ENCODE peak calls at places on chromosomes 4 and X, in ten cellular contexts. G is upper lobe of left lung; F is astrocyte of the hippocampus; K is iPS-NIHi11; O is neuronal stem cell; Q is NCI-H1105; S is activated CD4-positive, alpha-beta T cell treated with anti-CD3 and anti-CD28 coated beads, Interleukin-2, amount 10 ng/mL, durations not matched to agents 7 days and 5 days; P is substantia nigra; L is RCC 7860; M is NCI-H2171 treated with DMSO at 0.1 percent for 48 hours. I is an unnamed sample.

GRCh38 chr4:2395038-2395437 is 23.4 kb downstream of the ZFYVE28 start:
- DNase-seq in O (no peak), P (no peak), G (no peak), M (no peak), F (peak), K (no peak), S (no peak), L (no peak), Q (no peak), I (no peak)

GRCh38 chr4:94504545-94504944 is 52.8 kb downstream of the PDLIM5 start:
- DNase-seq in O (no peak), F (peak), P (no peak), G (no peak), Q (no peak), L (no peak), M (no peak), K (no peak), S (no peak), I (no peak)

GRCh38 chr4:159206427-159206871 is 103.6 kb downstream of the RAPGEF2 start:
- DNase-seq in Q (no peak), S (peak), M (no peak), P (no peak), K (no peak), F (peak), O (no peak), G (no peak), L (no peak), I (no peak)

GRCh38 chrX:107199491-107199890 is 6.7 kb downstream of the NUP62CL start:
- DNase-seq in M (no peak), L (peak), Q (no peak), S (no peak), F (no peak), O (no peak), G (no peak), K (no peak), P (no peak), I (no peak)

GRCh38 chr4:152719291-152719690 is 39.5 kb upstream of the TMEM154 start:
- DNase-seq in P (no peak), K (no peak), Q (no peak), F (no peak), S (no peak), L (no peak), O (no peak), G (no peak), M (no peak), I (no peak)

GRCh38 chr4:338759-339097 is 1.1 kb downstream of the ZNF141 start:
- DNase-seq in F (peak), Q (no peak), L (no peak), O (no peak), P (no peak), K (no peak), M (no peak), S (no peak), G (no peak), I (no peak)

GRCh38 chrX:1686642-1687041 is 71.8 kb downstream of the ASMT start:
- DNase-seq in Q (no peak), L (peak), O (no peak), K (no peak), F (peak), G (no peak), M (no peak), P (no peak), S (no peak), I (no peak)

GRCh38 chr4:10701702-10702460 is 17.3 kb upstream of the CLNK start:
- DNase-seq in G (no peak), M (no peak), L (no peak), F (peak), K (no peak), P (no peak), S (no peak), Q (no peak), O (no peak), I (no peak)

GRCh38 chr4:73661646-73662119 is 41.4 kb upstream of the RASSF6 start:
- DNase-seq in P (no peak), O (no peak), M (no peak), K (no peak), L (peak), Q (no peak), S (no peak), G (no peak), F (peak), I (peak)

GRCh38 chrX:70826715-70827114 is 81.8 kb downstream of the TEX11 start:
- DNase-seq in S (no peak), K (no peak), F (no peak), P (peak), L (no peak), M (peak), Q (peak), O (no peak), G (no peak), I (no peak)

GRCh38 chr4:76784237-76784636 is 113.7 kb downstream of the SOWAHB start:
- DNase-seq in S (no peak), L (no peak), M (no peak), K (peak), G (no peak), O (no peak), P (no peak), Q (no peak), F (peak), I (no peak)

GRCh38 chr4:128757712-128758111 is 51.8 kb upstream of the JADE1 start:
- DNase-seq in L (no peak), K (peak), P (no peak), G (no peak), M (peak), O (no peak), F (peak), S (no peak), Q (no peak), I (no peak)

GRCh38 chr4:40238700-40239548 is 42.1 kb downstream of the RHOH start:
- DNase-seq in L (no peak), G (peak), S (peak), P (no peak), Q (no peak), K (peak), O (no peak), F (no peak), M (no peak), I (no peak)

GRCh38 chr4:17762705-17763104 is 18.7 kb downstream of the FAM184B start:
- DNase-seq in P (no peak), F (peak), L (no peak), S (no peak), Q (no peak), G (peak), M (peak), O (no peak), K (peak), I (peak)

I was measured in RKO.